ENCODE peak calls at places on chromosome 17, in ten cellular contexts. I is aorta; M is pancreas; X is uterus; E is CD4-positive, alpha-beta T cell; A is Peyer's patch; W is right cardiac atrium; H is small intestine; D is A549; T is HepG2. N is an unnamed sample. For H3K9me3, the result is how much of the 10 kb centered on the place peaks cover.

GRCh38 chr17:38922538-38923291 is 2.7 kb upstream of the LASP1NB start:
- DNase-seq in I (peak), M (peak), X (peak), E (no peak), A (peak), W (peak), H (peak), D (no peak), T (no peak), N (no peak)

GRCh38 chr17:21119247-21119944 is 7.4 kb upstream of the DHRS7B start:
- DNase-seq in I (peak), M (peak), X (peak), E (peak), A (peak), W (peak), H (peak), D (peak), T (peak), N (peak)

GRCh38 chr17:79852748-79853147 is 13.5 kb upstream of the CBX4 start:
- DNase-seq in I (no peak), M (no peak), X (no peak), E (no peak), A (no peak), W (no peak), H (peak), D (peak), T (no peak), N (no peak)

GRCh38 chr17:45144199-45145034 is 3.9 kb upstream of the HEXIM1 start:
- DNase-seq in I (peak), M (peak), X (peak), E (no peak), A (peak), W (peak), H (peak), D (no peak), T (no peak), N (no peak)

GRCh38 chr17:82496529-82497434 is 22.8 kb upstream of the FOXK2 start:
- DNase-seq in I (peak), M (peak), X (peak), E (peak), A (peak), W (peak), H (peak), D (peak), T (no peak), N (peak)

GRCh38 chr17:19744922-19745757 is 3.0 kb downstream of the ALDH3A1 start:
- DNase-seq in I (peak), M (peak), X (peak), E (peak), A (peak), W (peak), H (peak), D (peak), T (no peak), N (peak)

GRCh38 chr17:61683466-61683865 is 92.4 kb upstream of the NACA2 start:
- DNase-seq in I (no peak), M (no peak), X (no peak), E (no peak), A (no peak), W (no peak), H (no peak), D (no peak), T (no peak), N (no peak)

GRCh38 chr17:58667934-58668597 is 23.8 kb downstream of the TEX14 start:
- DNase-seq in I (no peak), M (no peak), X (no peak), E (no peak), A (no peak), W (no peak), H (no peak), D (peak), T (no peak), N (no peak)

GRCh38 chr17:51799981-51800380 is 358.5 kb downstream of the CA10 start:
- DNase-seq in I (no peak), M (no peak), X (no peak), E (no peak), A (no peak), W (no peak), H (no peak), D (no peak), T (no peak), N (no peak)

GRCh38 chr17:80388175-80388574 is 26.8 kb upstream of the ENDOV start:
- DNase-seq in I (no peak), M (no peak), X (no peak), E (no peak), A (no peak), W (no peak), H (no peak), D (no peak), T (no peak), N (no peak)

GRCh38 chr17:58515286-58515685 is 848 bp upstream of the MTMR4 start:
- DNase-seq in I (no peak), M (no peak), X (no peak), E (no peak), A (no peak), W (no peak), H (no peak), D (no peak), T (no peak), N (no peak)

GRCh38 chr17:83037084-83037950 is 42.1 kb upstream of the METRNL start:
- DNase-seq in I (no peak), M (no peak), X (no peak), E (no peak), A (no peak), W (no peak), H (no peak), D (no peak), T (no peak), N (no peak)

GRCh38 chr17:78818932-78819331 is 21.7 kb downstream of the USP36 start:
- DNase-seq in I (no peak), M (no peak), X (no peak), E (peak), A (peak), W (no peak), H (peak), D (no peak), T (no peak), N (peak)

GRCh38 chr17:19762515-19762961 is 14.4 kb upstream of the ALDH3A1 start:
- DNase-seq in I (peak), M (peak), X (peak), E (peak), A (peak), W (peak), H (peak), D (peak), T (peak), N (peak)

GRCh38 chr17:4588391-4588790 is 4.1 kb downstream of the SMTNL2 start:
- DNase-seq in I (peak), M (no peak), X (no peak), E (no peak), A (no peak), W (peak), H (no peak), D (no peak), T (no peak), N (no peak)
- H3K27ac ChIP-seq in I (no peak), M (no peak), X (no peak), E (no peak), A (no peak), W (peak), H (no peak), D (no peak), T (no peak), N (no peak)

GRCh38 chr17:22221344-22221743 is 529.0 kb downstream of the KCNJ18 start:
- DNase-seq in I (no peak), M (no peak), X (no peak), E (no peak), A (no peak), W (no peak), H (no peak), D (no peak), T (no peak), N (no peak)

GRCh38 chr17:22217135-22217534 is 524.8 kb downstream of the KCNJ18 start:
- DNase-seq in I (no peak), M (no peak), X (no peak), E (no peak), A (no peak), W (no peak), H (no peak), D (no peak), T (no peak), N (no peak)
- H3K9me3 ChIP-seq in I (under half), M (under half), X (under half), E (under half), A (under half), W (under half), H (under half), D (under half), T (under half), N (under half)

DNA sequence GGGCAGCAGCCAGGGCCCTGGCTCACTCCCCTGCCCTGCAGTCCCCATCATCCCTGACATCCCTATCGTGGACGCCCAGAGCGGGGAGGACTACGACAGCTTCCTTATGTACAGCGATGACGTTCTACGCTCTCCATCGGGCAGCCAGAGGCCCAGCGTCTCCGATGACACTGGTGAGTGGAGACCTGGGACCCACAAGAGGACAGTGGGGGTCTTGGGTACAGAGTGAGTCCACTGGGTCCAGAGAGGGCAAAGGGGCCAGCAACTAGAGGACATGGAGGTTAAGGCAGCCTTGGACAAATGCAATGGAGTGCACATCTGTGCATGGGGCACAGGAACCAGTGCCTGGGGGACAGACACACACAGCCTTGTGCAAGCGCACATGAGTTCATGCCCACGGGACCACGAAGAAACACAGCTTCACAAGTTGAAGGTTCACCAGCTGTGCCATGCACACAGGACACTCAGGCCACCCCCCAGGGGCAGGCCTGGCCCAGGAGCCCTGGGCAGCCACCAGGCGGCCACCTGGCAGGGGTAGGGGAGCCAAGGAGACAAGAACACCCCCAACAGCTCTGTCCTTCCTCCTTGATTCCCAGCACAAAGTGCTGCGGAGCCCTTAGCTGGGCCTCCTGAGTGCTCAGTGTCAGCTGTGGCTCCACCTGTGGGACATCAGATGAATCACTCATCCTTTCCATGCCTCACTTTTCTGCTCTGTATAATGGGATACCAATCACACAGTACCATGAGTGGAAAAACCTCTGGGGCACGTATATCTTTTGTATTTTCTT is 12.4 kb downstream of the GALK1 start:
- DNase-seq in I (no peak), M (no peak), X (no peak), E (no peak), A (no peak), W (no peak), H (no peak), D (no peak), T (no peak), N (no peak)
- H3K27ac ChIP-seq in I (no peak), M (no peak), X (no peak), E (no peak), A (no peak), W (no peak), H (no peak), D (no peak), T (no peak), N (no peak)

DNA sequence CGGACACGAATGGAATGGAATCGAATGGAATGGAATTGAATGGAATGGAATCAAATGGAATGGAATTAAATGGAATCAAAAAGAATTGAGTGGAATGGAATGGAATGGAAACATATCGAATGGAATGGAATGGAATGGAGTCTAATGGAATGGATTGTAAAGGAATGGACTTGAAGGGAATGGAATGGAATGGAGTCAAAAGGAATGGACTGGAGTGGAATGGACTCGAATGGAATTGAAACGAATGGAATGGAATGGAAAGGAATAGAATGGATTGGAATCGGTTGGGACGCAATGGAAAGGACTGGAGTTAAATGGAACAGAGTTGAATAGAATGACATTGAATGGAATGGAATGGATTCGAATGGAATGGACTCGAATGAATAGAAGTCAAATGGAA is 486.9 kb upstream of the WSB1 start:
- DNase-seq in I (no peak), M (no peak), X (no peak), E (no peak), A (no peak), W (no peak), H (no peak), D (no peak), T (no peak), N (no peak)
- H3K9me3 ChIP-seq in I (under half), M (under half), X (under half), E (half or more), A (under half), W (under half), H (under half), D (under half), T (half or more), N (under half)

GRCh38 chr17:59754547-59754946 is 47.1 kb downstream of the VMP1 start:
- DNase-seq in I (no peak), M (no peak), X (no peak), E (no peak), A (no peak), W (no peak), H (no peak), D (peak), T (peak), N (no peak)

GRCh38 chr17:59756236-59756818 is 48.9 kb downstream of the VMP1 start:
- DNase-seq in I (no peak), M (no peak), X (no peak), E (no peak), A (no peak), W (no peak), H (no peak), D (peak), T (peak), N (no peak)

GRCh38 chr17:59757881-59758385 is 50.5 kb downstream of the VMP1 start:
- DNase-seq in I (no peak), M (no peak), X (no peak), E (no peak), A (no peak), W (no peak), H (peak), D (peak), T (no peak), N (no peak)

GRCh38 chr17:59760164-59760563 is 52.7 kb downstream of the VMP1 start:
- DNase-seq in I (no peak), M (no peak), X (no peak), E (no peak), A (no peak), W (no peak), H (no peak), D (no peak), T (no peak), N (no peak)

DNA sequence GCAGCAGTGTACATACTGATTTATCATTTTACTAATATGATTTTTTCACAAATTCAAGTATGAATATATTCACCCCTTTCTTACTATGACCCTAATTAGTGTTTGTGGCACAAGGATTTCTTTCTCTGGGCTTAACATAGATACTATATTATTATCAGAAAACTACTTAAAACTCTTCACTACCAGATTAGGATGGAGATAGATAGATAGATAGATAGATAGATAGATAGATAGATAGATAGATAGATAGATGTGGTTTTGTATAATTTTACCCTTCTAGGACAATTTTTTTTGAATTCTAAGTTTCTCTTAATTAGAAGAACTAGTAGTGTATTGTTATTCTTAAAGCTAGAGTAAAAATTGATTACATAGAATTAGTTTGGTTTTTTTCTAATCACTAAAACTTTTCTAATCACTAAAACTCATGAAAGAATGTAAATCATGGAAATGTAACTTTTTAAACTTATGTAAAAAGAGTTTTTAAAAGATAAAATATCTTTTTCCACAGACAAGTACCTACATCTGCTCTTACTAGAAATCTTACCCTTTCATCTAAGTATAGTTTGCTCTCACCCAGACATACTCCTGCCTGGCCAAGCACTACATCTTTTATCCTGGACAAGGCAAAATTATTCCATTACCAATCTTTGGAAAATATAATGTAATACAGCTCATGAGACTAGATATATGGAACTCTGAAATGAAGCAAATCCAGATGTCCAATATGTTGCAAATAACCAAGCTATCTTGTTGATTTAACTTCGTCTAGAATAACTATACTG is 49.8 kb downstream of the VMP1 start:
- DNase-seq in I (no peak), M (no peak), X (no peak), E (no peak), A (no peak), W (no peak), H (no peak), D (peak), T (no peak), N (no peak)
- H3K27ac ChIP-seq in I (no peak), M (peak), X (peak), E (no peak), A (no peak), W (no peak), H (no peak), D (peak), T (peak), N (no peak)

GRCh38 chr17:22304667-22305303 is 612.5 kb downstream of the KCNJ18 start:
- DNase-seq in I (no peak), M (no peak), X (no peak), E (no peak), A (no peak), W (no peak), H (no peak), D (no peak), T (no peak), N (no peak)
- H3K9me3 ChIP-seq in I (under half), M (under half), X (under half), E (under half), A (under half), W (under half), H (under half), D (under half), T (under half), N (under half)

GRCh38 chr17:42519546-42520444 is 16.2 kb upstream of the NAGLU start:
- DNase-seq in I (peak), M (peak), X (peak), E (no peak), A (peak), W (peak), H (peak), D (peak), T (peak), N (no peak)

GRCh38 chr17:42522263-42522790 is 13.7 kb upstream of the NAGLU start:
- DNase-seq in I (peak), M (no peak), X (no peak), E (no peak), A (no peak), W (no peak), H (no peak), D (no peak), T (peak), N (no peak)

GRCh38 chr17:42520540-42520951 is 15.5 kb upstream of the NAGLU start:
- DNase-seq in I (peak), M (no peak), X (no peak), E (no peak), A (no peak), W (no peak), H (no peak), D (no peak), T (peak), N (no peak)

GRCh38 chr17:42521666-42522262 is 14.3 kb upstream of the NAGLU start:
- DNase-seq in I (peak), M (no peak), X (peak), E (no peak), A (no peak), W (peak), H (no peak), D (no peak), T (no peak), N (no peak)

DNA sequence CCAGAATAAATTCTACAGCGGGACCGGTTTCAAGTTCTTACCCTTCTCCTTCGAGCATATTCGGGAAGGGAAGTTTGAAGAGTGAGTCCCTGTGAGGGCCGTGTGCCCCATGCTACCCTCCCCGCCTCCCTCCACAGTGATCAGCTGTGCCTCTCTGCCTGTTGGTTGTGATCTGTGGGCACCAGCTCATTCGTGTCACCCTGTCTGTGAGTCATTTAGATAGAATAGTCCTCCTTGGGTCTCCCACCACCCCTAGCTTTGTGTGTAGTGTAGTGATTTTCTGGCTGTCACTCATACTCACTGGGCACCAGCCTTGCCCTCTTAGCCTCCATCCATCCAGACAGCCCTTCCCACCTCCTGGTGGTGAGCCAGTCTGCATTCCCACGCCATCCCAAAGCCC is 15.0 kb upstream of the NAGLU start:
- DNase-seq in I (peak), M (no peak), X (no peak), E (no peak), A (no peak), W (no peak), H (no peak), D (no peak), T (no peak), N (no peak)
- H3K27ac ChIP-seq in I (peak), M (peak), X (peak), E (no peak), A (peak), W (peak), H (peak), D (peak), T (peak), N (no peak)

DNA sequence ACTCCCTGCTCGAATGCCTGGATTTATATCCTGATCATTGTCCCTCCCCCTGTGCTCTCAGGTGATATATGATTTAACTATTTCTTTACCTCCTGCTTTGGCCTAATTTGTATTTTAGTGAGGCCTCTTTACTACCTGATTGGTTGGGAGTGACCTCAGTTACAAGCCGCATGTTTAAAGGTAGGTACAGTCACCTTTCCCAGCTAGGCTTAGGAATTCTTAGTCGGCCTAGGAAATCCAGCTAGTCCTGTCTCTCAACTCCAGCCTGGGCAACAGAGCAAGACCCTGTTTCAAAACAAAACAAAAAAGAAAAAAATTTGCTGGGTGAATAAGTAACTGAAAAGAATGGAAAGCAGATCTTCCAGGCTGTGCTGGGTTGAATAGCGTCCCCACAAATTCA is 26.8 kb upstream of the ST6GALNAC2 start:
- DNase-seq in I (no peak), M (no peak), X (no peak), E (no peak), A (no peak), W (no peak), H (no peak), D (no peak), T (no peak), N (no peak)
- H3K9me3 ChIP-seq in I (under half), M (under half), X (under half), E (under half), A (under half), W (under half), H (under half), D (under half), T (under half), N (under half)